ENCODE peak calls at places on chromosome 19, in six cellular contexts. R, P, S, V, W and E are unnamed samples. For H3K4me1, the result is how much of the 10 kb centered on the place peaks cover.

GRCh38 chr19:38769635-38770211 is 3.6 kb downstream of the LGALS7 start:
- DNase-seq in R (peak), P (peak), S (peak), V (peak), W (peak), E (peak)

GRCh38 chr19:50333737-50334617 is 4.8 kb upstream of the KCNC3 start:
- DNase-seq in R (peak), P (peak), S (peak), V (peak), W (peak), E (peak)

GRCh38 chr19:21022996-21023395 is 2.5 kb downstream of the ZNF430 start:
- DNase-seq in R (no peak), P (no peak), S (no peak), V (no peak), W (peak), E (peak)

GRCh38 chr19:22625266-22626035 is 8.7 kb upstream of the ZNF492 start:
- DNase-seq in R (no peak), P (no peak), S (no peak), V (no peak), W (no peak), E (no peak)

GRCh38 chr19:19098703-19099632 is 35.2 kb downstream of the SLC25A42 start:
- DNase-seq in R (no peak), P (no peak), S (no peak), V (no peak), W (peak), E (no peak)

GRCh38 chr19:33212773-33213172 is 12.9 kb downstream of the SLC7A10 start:
- DNase-seq in R (peak), P (peak), S (no peak), V (no peak), W (no peak), E (no peak)

GRCh38 chr19:8462601-8463000 is 17.8 kb downstream of the HNRNPM start:
- DNase-seq in R (no peak), P (no peak), S (no peak), V (no peak), W (no peak), E (no peak)

GRCh38 chr19:1312732-1313694 is 27.3 kb downstream of the EFNA2 start:
- DNase-seq in R (peak), P (no peak), S (peak), V (peak), W (peak), E (peak)

GRCh38 chr19:7607212-7607873 is 11.7 kb downstream of the CAMSAP3 start:
- DNase-seq in R (no peak), P (no peak), S (no peak), V (no peak), W (no peak), E (no peak)

GRCh38 chr19:18541992-18542935 is 1.1 kb downstream of the FKBP8 start:
- DNase-seq in R (no peak), P (no peak), S (peak), V (no peak), W (peak), E (no peak)

GRCh38 chr19:50384685-50385535 is 763 bp downstream of the POLD1 start:
- DNase-seq in R (no peak), P (no peak), S (no peak), V (no peak), W (no peak), E (no peak)

GRCh38 chr19:51337861-51338562 is 3.9 kb downstream of the VSIG10L start:
- DNase-seq in R (no peak), P (no peak), S (peak), V (no peak), W (no peak), E (no peak)

GRCh38 chr19:38173324-38174041 is 50.5 kb downstream of the DPF1 start:
- DNase-seq in R (no peak), P (peak), S (no peak), V (no peak), W (no peak), E (peak)

GRCh38 chr19:29666634-29667389 is 1.6 kb downstream of the PLEKHF1 start:
- DNase-seq in R (peak), P (peak), S (peak), V (no peak), W (peak), E (peak)

GRCh38 chr19:8663920-8664670 is 33.7 kb downstream of the NFILZ start:
- DNase-seq in R (no peak), P (no peak), S (no peak), V (no peak), W (no peak), E (peak)

GRCh38 chr19:48249502-48250014 is 6.2 kb downstream of the CARD8 start:
- DNase-seq in R (no peak), P (peak), S (no peak), V (no peak), W (no peak), E (peak)

GRCh38 chr19:441213-441823 is 19.5 kb downstream of the SHC2 start:
- DNase-seq in R (peak), P (no peak), S (no peak), V (no peak), W (no peak), E (no peak)

GRCh38 chr19:7287716-7288115 is 6.5 kb downstream of the INSR start:
- DNase-seq in R (no peak), P (peak), S (no peak), V (no peak), W (no peak), E (no peak)

GRCh38 chr19:41699968-41700323 is 8.5 kb upstream of the CEACAM5 start:
- DNase-seq in R (peak), P (no peak), S (peak), V (no peak), W (no peak), E (no peak)

GRCh38 chr19:36246006-36246391 is 31.1 kb downstream of the ZNF146 start:
- DNase-seq in R (no peak), P (no peak), S (no peak), V (no peak), W (no peak), E (no peak)

GRCh38 chr19:35533822-35534521 is 716 bp downstream of the GAPDHS start:
- DNase-seq in R (no peak), P (peak), S (peak), V (no peak), W (no peak), E (no peak)

GRCh38 chr19:38496603-38497487 is 63.4 kb downstream of the RYR1 start:
- DNase-seq in R (no peak), P (no peak), S (no peak), V (no peak), W (no peak), E (peak)

GRCh38 chr19:52212572-52213255 is 22.9 kb downstream of the PPP2R1A start:
- DNase-seq in R (no peak), P (no peak), S (no peak), V (no peak), W (no peak), E (no peak)

GRCh38 chr19:3098515-3099346 is 4.6 kb downstream of the GNA11 start:
- DNase-seq in R (no peak), P (peak), S (no peak), V (no peak), W (peak), E (peak)

GRCh38 chr19:3099347-3100145 is 5.4 kb downstream of the GNA11 start:
- DNase-seq in R (no peak), P (peak), S (no peak), V (no peak), W (no peak), E (no peak)

GRCh38 chr19:3100747-3101730 is 6.9 kb downstream of the GNA11 start:
- DNase-seq in R (no peak), P (no peak), S (no peak), V (no peak), W (no peak), E (no peak)

GRCh38 chr19:3102239-3103140 is 8.3 kb downstream of the GNA11 start:
- DNase-seq in R (no peak), P (no peak), S (no peak), V (no peak), W (no peak), E (no peak)

DNA sequence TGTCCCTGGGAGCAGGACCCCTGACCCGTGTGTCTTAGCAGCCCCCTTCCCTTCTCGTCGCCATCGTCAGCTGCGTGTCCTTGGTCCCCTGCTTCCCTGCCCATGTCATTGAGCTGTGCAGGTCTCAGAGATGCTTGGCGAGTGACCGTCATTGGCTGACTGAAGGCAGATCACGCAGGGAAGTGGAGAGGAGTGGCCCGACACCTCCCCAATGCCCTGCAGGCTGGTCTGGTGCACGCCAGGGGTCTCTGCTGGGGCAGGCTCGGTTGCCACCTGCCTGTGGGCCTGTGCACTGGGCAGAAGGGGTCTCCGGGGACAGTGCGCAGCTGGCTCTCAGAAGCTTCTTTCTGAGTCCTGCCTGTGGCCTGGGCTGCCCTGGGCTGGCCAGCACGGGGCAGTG is 6.2 kb downstream of the GNA11 start:
- DNase-seq in R (no peak), P (no peak), S (no peak), V (no peak), W (no peak), E (no peak)
- H3K4me1 ChIP-seq in R (under half), P (half or more), S (under half), V (under half), W (under half), E (half or more)

GRCh38 chr19:46927893-46928292 is 67.1 kb downstream of the ARHGAP35 start:
- DNase-seq in R (no peak), P (no peak), S (no peak), V (no peak), W (no peak), E (no peak)
- H3K4me1 ChIP-seq in R (under half), P (under half), S (under half), V (half or more), W (half or more), E (under half)

GRCh38 chr19:13012390-13012689 is 17.1 kb downstream of the NFIX start:
- DNase-seq in R (no peak), P (no peak), S (no peak), V (no peak), W (no peak), E (no peak)
- H3K4me1 ChIP-seq in R (under half), P (under half), S (under half), V (under half), W (half or more), E (under half)

GRCh38 chr19:2427323-2428026 is at the start of gene TIMM13:
- DNase-seq in R (peak), P (peak), S (peak), V (peak), W (peak), E (peak)
- H3K4me1 ChIP-seq in R (under half), P (half or more), S (under half), V (under half), W (under half), E (under half)